ENCODE peak calls at places on chromosome 22, in seven cellular contexts. M is adrenal gland, K is tibial nerve, S is stomach, V is esophagus muscularis mucosa, G is body of pancreas, Z is spleen. A is an unnamed sample.

GRCh38 chr22:30252411-30253204 is 6.0 kb upstream of the LIF start:
- DNase-seq in M (no peak), K (no peak), S (peak; percentile 41), V (no peak), G (no peak), Z (peak; percentile 84), A (no peak)

GRCh38 chr22:20968281-20968977 is 1.4 kb downstream of the AIFM3 start:
- DNase-seq in M (no peak), K (no peak), S (no peak), V (no peak), G (no peak), Z (peak; percentile 70), A (no peak)

GRCh38 chr22:38176170-38176741 is 5.4 kb downstream of the PLA2G6 start:
- DNase-seq in M (peak; percentile 92), K (peak; percentile 61), S (peak; percentile 79), V (no peak), G (no peak), Z (peak; percentile 87), A (no peak)

GRCh38 chr22:33472462-33473344 is 414.5 kb upstream of the SYN3 start:
- DNase-seq in M (no peak), K (no peak), S (no peak), V (no peak), G (no peak), Z (no peak), A (no peak)

GRCh38 chr22:46593211-46593676 is 26.9 kb upstream of the GRAMD4 start:
- DNase-seq in M (no peak), K (peak; percentile 48), S (no peak), V (no peak), G (no peak), Z (peak; percentile 91), A (peak; percentile 78)

GRCh38 chr22:49524362-49524761 is 303.3 kb downstream of the BRD1 start:
- DNase-seq in M (no peak), K (no peak), S (no peak), V (no peak), G (no peak), Z (no peak), A (peak; percentile 34)

GRCh38 chr22:23215294-23216204 is 35.2 kb downstream of the BCR start:
- DNase-seq in M (no peak), K (no peak), S (peak; percentile 66), V (no peak), G (peak; percentile 57), Z (peak; percentile 39), A (no peak)

GRCh38 chr22:45254789-45255261 is 14.1 kb upstream of the KIAA0930 start:
- DNase-seq in M (no peak), K (no peak), S (no peak), V (no peak), G (no peak), Z (no peak), A (no peak)

GRCh38 chr22:32050678-32051515 is 7.8 kb downstream of the SLC5A1 start:
- DNase-seq in M (peak; percentile 84), K (peak; percentile 22), S (peak; percentile 52), V (no peak), G (peak; percentile 21), Z (no peak), A (no peak)

GRCh38 chr22:23248583-23248982 is 68.3 kb downstream of the BCR start:
- DNase-seq in M (no peak), K (no peak), S (peak; percentile 58), V (no peak), G (no peak), Z (no peak), A (no peak)

GRCh38 chr22:31800065-31800464 is 46.2 kb downstream of the DEPDC5 start:
- DNase-seq in M (no peak), K (no peak), S (no peak), V (no peak), G (no peak), Z (no peak), A (no peak)

GRCh38 chr22:25023879-25024278 is 71.4 kb downstream of the KIAA1671 start:
- DNase-seq in M (no peak), K (no peak), S (no peak), V (no peak), G (no peak), Z (no peak), A (no peak)

GRCh38 chr22:45413368-45414211 is at the start of the genes RIBC2 and SMC1B:
- DNase-seq in M (peak; percentile 85), K (peak; percentile 40), S (peak; percentile 80), V (no peak), G (peak; percentile 75), Z (peak; percentile 88), A (peak; percentile 76)

GRCh38 chr22:23044570-23044969 is 25.7 kb upstream of the GNAZ start:
- DNase-seq in M (no peak), K (no peak), S (no peak), V (peak; percentile 74), G (no peak), Z (no peak), A (no peak)

GRCh38 chr22:45420011-45420410 is 6.5 kb downstream of the RIBC2 start:
- DNase-seq in M (no peak), K (no peak), S (no peak), V (no peak), G (no peak), Z (no peak), A (no peak)

GRCh38 chr22:31496735-31497146 is 405 bp downstream of the SFI1 start:
- DNase-seq in M (no peak), K (no peak), S (no peak), V (no peak), G (no peak), Z (peak; percentile 92), A (no peak)

GRCh38 chr22:22463855-22464540 is 44.5 kb downstream of the ZNF280B start:
- DNase-seq in M (peak; percentile 73), K (peak; percentile 82), S (peak; percentile 35), V (no peak), G (peak; percentile 48), Z (no peak), A (peak; percentile 82)

DNA sequence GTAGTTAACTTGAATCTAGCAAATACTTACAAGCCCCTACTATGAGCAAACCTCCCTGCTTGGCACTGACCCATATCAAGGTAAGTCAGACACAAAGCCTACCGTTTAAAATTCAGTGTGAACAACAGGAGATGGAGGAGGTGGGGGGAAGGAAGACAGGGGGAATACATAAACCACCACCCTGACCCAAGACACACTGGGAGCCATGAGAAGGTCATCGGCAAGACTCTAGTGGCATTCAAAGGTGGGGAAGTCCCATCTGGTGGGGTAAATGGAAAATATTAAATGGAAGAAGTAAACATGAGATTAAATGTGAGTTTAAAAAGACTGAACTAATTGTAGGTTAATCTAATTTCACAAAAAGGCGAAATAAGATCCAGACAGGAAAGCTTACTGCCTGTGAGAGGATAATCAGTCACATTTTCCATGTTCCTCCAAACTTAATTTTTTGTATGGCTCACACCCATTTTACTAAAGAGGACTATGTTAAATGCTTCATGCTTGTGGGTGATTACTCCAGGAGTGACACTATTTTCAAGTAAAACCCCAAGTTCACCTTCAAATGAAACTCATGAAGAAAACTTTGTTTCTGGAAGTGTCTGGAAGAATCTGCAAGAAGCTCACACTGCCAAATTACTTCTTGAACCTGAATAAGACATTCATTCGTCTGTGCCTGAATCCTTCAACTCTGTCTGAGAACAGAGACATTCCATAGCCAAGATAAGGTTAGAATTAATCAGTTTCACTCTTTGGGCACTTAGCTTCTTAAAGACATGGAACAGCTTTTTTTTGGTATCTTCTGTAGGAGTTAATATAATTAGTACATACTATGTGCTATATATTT is 51.7 kb downstream of the PITPNB start:
- DNase-seq in M (no peak), K (no peak), S (no peak), V (no peak), G (no peak), Z (no peak), A (no peak)
- H3K27ac ChIP-seq in M (peak overlapping the region; percentile 71), K (peak overlapping the region; percentile 81), S (peak overlapping the region; percentile 70), V (peak overlapping the region; percentile 85), G (peak overlapping the region; percentile 34), Z (peak overlapping the region; percentile 3), A (peak overlapping the region; percentile 72)

GRCh38 chr22:26753125-26753862 is 95.9 kb downstream of the MIAT start:
- DNase-seq in M (no peak), K (no peak), S (no peak), V (no peak), G (no peak), Z (no peak), A (no peak)
- TF ChIP-seq CTCF in M (no peak), K (no peak), S (no peak), V (no peak), G (no peak), Z (no peak), A (no peak)

GRCh38 chr22:36725366-36726006 is 21.9 kb upstream of the CACNG2 start:
- DNase-seq in M (peak; percentile 11), K (no peak), S (no peak), V (no peak), G (no peak), Z (no peak), A (no peak)

GRCh38 chr22:36727110-36727509 is 23.6 kb upstream of the CACNG2 start:
- DNase-seq in M (peak; percentile 31), K (no peak), S (no peak), V (peak; percentile 70), G (no peak), Z (no peak), A (peak; percentile 8)

GRCh38 chr22:36724836-36725235 is 21.3 kb upstream of the CACNG2 start:
- DNase-seq in M (peak; percentile 21), K (no peak), S (no peak), V (no peak), G (no peak), Z (no peak), A (no peak)

GRCh38 chr22:36727927-36728488 is 24.5 kb upstream of the CACNG2 start:
- DNase-seq in M (peak; percentile 18), K (no peak), S (no peak), V (peak; percentile 91), G (no peak), Z (no peak), A (peak; percentile 9)

DNA sequence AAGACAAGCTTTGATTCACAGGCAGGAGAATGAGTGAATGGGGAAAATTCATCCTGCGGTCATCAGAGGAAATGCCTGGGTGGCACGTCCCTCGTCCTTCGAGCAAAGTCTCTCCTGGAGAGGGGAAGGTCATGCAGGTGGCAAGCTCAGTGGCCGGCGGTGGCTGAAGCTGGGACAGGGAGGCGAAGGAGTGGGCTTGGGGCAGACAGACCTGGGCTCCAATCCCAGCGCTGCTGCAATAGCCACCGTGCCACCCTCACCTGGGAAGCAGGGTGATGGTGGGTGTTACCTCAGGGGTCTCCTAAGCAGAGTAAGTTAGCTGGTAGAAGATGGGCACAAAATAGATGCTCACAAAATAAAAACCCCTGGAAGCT is 22.4 kb upstream of the CACNG2 start:
- DNase-seq in M (no peak), K (no peak), S (no peak), V (no peak), G (no peak), Z (no peak), A (peak; percentile 22)
- TF ChIP-seq POLR2A in M (no peak), K (no peak), S (no peak), V (no peak), G (no peak), Z (no peak), A (no peak)

DNA sequence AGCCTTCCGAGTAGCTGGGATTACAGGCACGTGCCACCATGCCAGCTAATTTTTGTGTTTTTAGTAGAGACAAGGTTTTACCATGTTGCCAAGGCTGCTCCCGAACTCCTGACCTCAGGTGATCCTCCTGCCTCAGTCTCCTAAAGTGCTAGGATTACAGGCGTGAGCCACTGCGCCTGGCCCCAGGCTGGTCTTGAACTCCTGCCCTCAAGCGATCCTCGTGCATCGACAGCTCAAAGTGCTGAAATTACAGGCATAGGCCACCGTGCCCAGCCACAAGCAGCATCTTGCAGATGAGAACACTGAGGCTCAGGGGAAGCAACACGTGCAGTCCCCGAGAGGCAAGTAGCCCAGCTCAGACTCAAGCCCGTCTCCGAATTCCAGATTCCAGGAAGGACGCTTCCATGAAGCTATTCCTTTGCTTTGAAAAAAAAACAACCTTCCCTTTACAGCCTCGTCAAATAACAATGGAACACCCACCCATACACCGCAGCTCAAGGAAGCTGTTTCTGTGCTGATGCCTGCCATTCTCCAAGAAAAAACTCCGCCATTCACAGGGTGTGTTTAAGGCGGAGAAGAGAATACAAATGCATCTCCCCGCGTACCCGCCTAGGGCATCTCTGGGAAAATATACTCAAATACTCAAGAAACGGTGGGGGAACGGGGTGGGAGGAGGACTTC is 34.5 kb upstream of the PDGFB start:
- DNase-seq in M (no peak), K (no peak), S (no peak), V (no peak), G (no peak), Z (no peak), A (no peak)
- H3K27ac ChIP-seq in M (no peak overlapping the region), K (no peak overlapping the region), S (no peak overlapping the region), V (peak overlapping the region; percentile 37), G (no peak overlapping the region), Z (no peak overlapping the region), A (no peak overlapping the region)